ENCODE peak calls at places on chromosomes 6 and 20, in four cellular contexts. V is upper lobe of left lung, D is breast epithelium, M is HepG2. J is an unnamed sample.

GRCh38 chr20:18831830-18832229 is 18.2 kb downstream of the SCP2D1 start:
- DNase-seq in V (no peak), D (no peak), M (no peak), J (no peak)

GRCh38 chr6:28207244-28208179 is 17.6 kb upstream of the ZSCAN9 start:
- DNase-seq in V (peak), D (no peak), M (no peak), J (no peak)

GRCh38 chr6:41194386-41194785 is 6.6 kb downstream of the TREML2 start:
- DNase-seq in V (no peak), D (no peak), M (no peak), J (no peak)

GRCh38 chr6:4449409-4449808 is 314.0 kb upstream of the ECI2 start:
- DNase-seq in V (no peak), D (no peak), M (no peak), J (no peak)

GRCh38 chr20:35344354-35344837 is 52.2 kb upstream of the FAM83C start:
- DNase-seq in V (no peak), D (no peak), M (peak), J (peak)

GRCh38 chr6:25360611-25361010 is 81.4 kb downstream of the CARMIL1 start:
- DNase-seq in V (no peak), D (no peak), M (no peak), J (no peak)

GRCh38 chr6:2307794-2308193 is 62.4 kb upstream of the GMDS start:
- DNase-seq in V (no peak), D (no peak), M (no peak), J (no peak)

GRCh38 chr20:3446779-3447178 is 24.0 kb upstream of the ATRN start:
- DNase-seq in V (no peak), D (no peak), M (no peak), J (no peak)

GRCh38 chr6:132272776-132273175 is 128.5 kb downstream of the MOXD1 start:
- DNase-seq in V (no peak), D (no peak), M (no peak), J (no peak)

GRCh38 chr20:38883081-38883980 is 42.9 kb upstream of the FAM83D start:
- DNase-seq in V (peak), D (no peak), M (no peak), J (no peak)

GRCh38 chr20:6081236-6081635 is 27.4 kb upstream of the LRRN4 start:
- DNase-seq in V (no peak), D (no peak), M (peak), J (no peak)

GRCh38 chr20:37511605-37512275 is 9.3 kb upstream of the NNAT start:
- DNase-seq in V (no peak), D (no peak), M (no peak), J (no peak)
- TF ChIP-seq POLR2A in V (no peak), D (no peak), M (no peak), J (no peak)

GRCh38 chr20:17806739-17807441 is 107.1 kb downstream of the BANF2 start:
- DNase-seq in V (peak), D (peak), M (no peak), J (peak)
- TF ChIP-seq POLR2AphosphoS5 in V (no peak), D (peak), M (no peak), J (peak)

DNA sequence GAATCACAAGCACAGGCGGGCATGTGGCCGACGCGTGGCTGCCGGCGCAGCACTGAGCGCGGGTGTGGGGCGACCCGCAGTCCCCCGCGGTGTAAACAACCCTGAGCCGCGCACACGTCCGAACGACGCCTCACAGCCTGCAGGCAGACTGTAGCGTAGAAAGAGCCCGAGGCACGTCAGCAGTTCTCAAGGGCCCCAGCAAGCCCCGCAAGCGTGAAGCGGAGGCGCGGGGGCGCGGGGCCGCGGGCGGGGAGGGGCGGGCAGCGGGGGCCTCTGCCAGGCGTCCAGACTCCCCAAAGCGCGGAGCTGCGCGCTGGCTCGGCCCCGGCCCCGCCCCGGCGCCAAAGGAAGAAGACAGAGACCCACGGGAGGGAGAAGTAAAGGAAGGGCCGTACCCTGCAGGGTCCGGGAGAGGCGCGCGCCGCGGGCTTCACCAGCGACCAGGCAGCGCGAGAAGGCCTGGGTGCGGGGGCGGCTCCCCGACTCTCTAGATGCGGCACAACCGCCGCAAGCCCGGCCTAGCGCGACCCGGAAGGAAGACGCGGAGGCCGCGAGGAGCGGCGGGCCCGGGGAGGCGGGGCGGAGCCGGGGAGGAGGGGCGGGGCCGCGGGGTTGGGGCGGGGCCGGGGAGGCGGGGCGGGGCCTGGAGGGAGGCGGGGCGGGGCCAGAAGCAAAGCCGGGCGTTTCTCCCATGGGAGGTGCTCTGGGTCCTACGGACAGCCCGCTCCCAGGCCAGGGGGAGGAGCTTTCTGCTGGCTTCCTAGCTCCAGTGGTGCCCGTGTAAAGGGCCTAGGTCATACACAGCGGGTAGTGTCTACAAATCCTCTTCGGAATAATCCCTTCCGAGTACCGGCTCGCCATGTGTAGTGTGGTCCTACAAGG is at the start of gene FBXL4:
- DNase-seq in V (peak), D (peak), M (peak), J (peak)
- TF ChIP-seq POLR2A in V (no peak), D (no peak), M (peak), J (no peak)

DNA sequence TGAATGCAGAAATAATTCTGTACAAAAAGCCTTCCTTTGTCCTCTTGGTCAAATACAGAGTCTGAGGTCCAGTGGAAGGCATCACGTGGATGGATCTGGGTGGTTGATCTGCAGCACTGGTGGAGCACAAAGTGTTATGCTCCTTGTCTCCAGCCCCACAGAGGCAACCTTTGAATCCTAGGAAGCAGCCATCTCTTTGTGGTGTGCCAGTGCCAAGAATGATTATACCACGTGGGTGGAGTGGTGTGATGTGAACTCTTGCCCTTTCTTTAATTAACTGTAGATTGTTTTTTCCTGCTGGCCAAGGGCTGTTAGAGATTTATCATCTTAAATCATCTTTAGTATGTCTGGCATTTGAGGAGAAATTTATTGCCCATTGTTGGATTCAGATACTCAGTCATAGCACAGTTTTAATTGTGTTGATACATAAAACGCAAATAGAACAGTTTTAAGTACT is 31.1 kb downstream of the NCOA7 start:
- DNase-seq in V (no peak), D (peak), M (peak), J (no peak)
- TF ChIP-seq POLR2AphosphoS5 in V (no peak), D (peak), M (no peak), J (no peak)

DNA sequence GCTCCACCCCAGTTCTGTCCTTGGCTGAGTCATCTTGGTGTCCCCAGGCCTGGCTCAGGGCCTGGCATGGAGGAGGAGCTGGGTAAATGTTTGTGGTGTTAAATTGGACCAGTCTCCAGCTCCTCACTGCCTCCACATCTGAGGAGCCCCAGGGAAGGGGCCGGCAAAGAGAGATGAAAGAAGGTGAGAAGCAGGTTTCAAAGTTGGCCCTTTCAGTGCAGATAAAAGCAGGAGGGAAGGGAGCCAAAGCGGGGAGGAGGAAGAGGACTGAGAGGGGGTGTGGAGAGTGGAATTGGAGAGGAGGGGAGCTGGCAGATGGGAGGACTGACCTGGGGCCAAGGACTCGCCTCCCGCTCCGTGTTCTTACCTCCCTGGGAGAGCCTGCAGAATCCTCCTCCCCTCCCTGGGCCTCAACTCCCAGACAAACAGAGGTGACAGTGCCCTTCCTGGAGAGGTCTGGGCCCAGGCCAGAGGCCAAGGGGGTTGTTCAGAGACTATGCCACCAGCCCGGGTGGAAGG is 89.0 kb downstream of the CD40 start:
- DNase-seq in V (no peak), D (no peak), M (no peak), J (no peak)
- TF ChIP-seq POLR2A in V (no peak), D (no peak), M (no peak), J (no peak)

DNA sequence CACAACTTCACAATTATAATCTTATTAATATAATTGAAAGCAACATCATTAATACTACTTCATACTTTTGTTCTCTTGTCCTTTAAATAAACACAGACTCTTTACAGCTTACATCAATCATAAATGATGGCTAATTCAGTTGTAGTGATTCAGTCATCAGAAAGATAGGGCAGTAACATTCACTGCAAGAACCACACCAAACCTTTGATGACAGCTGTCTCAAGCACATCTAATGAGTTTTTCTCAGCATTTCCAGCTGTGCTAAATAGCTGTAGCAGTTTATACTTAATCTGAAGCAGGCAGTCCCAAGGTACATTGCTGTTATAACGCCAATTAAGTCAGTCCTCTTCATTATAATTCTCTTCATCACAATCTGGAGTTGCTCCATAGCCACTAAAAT is 45.7 kb downstream of the PREP start:
- DNase-seq in V (no peak), D (no peak), M (no peak), J (no peak)
- TF ChIP-seq POLR2AphosphoS5 in V (no peak), D (no peak), M (no peak), J (no peak)

J was measured in stomach.